ENCODE peak calls at places on chromosome 5, in seven cellular contexts. R is SK-N-SH, U is T47D, P is GM12878, O is K562, T is HepG2, H is H1. I is an unnamed sample.

GRCh38 chr5:149018909-149019443 is 43.9 kb downstream of the SH3TC2 start:
- DNase-seq in R (no peak), U (no peak), P (no peak), O (no peak), T (no peak), H (no peak), I (no peak)

GRCh38 chr5:85784746-85785145 is 833.0 kb upstream of the COX7C start:
- DNase-seq in R (no peak), U (no peak), P (no peak), O (no peak), T (no peak), H (no peak), I (no peak)

GRCh38 chr5:157611571-157612067 is 36.0 kb upstream of the ADAM19 start:
- DNase-seq in R (no peak), U (no peak), P (peak), O (no peak), T (no peak), H (no peak), I (no peak)

GRCh38 chr5:151132959-151133358 is 24.6 kb downstream of the ANXA6 start:
- DNase-seq in R (no peak), U (no peak), P (no peak), O (no peak), T (no peak), H (no peak), I (no peak)

GRCh38 chr5:43020294-43020711 is 19.8 kb downstream of the ANXA2R start:
- DNase-seq in R (no peak), U (no peak), P (no peak), O (no peak), T (peak), H (no peak), I (no peak)

GRCh38 chr5:139665626-139666025 is 17.5 kb downstream of the CXXC5 start:
- DNase-seq in R (no peak), U (no peak), P (no peak), O (no peak), T (no peak), H (no peak), I (no peak)

GRCh38 chr5:142926549-142926948 is 156.4 kb downstream of the ARHGAP26 start:
- DNase-seq in R (no peak), U (no peak), P (no peak), O (no peak), T (no peak), H (no peak), I (no peak)

GRCh38 chr5:148952097-148952828 is 110.6 kb downstream of the SH3TC2 start:
- DNase-seq in R (peak), U (no peak), P (no peak), O (no peak), T (no peak), H (no peak), I (no peak)

GRCh38 chr5:172188033-172188892 is at the start of gene STK10:
- DNase-seq in R (peak), U (peak), P (no peak), O (peak), T (peak), H (peak), I (peak)
- TF ChIP-seq JUND in R (no peak), U (no peak), P (no peak), O (peak), T (no peak), H (no peak), I (no peak)

GRCh38 chr5:3634061-3634460 is 38.4 kb downstream of the IRX1 start:
- DNase-seq in R (no peak), U (no peak), P (no peak), O (no peak), T (no peak), H (no peak), I (no peak)

GRCh38 chr5:3642231-3642630 is 46.6 kb downstream of the IRX1 start:
- DNase-seq in R (no peak), U (no peak), P (no peak), O (no peak), T (no peak), H (no peak), I (no peak)

GRCh38 chr5:3639175-3639574 is 43.5 kb downstream of the IRX1 start:
- DNase-seq in R (no peak), U (no peak), P (no peak), O (no peak), T (no peak), H (no peak), I (no peak)
- TF ChIP-seq JUND in R (no peak), U (no peak), P (no peak), O (no peak), T (no peak), H (no peak), I (no peak)

GRCh38 chr5:102911973-102912372 is 156.9 kb downstream of the PAM start:
- DNase-seq in R (no peak), U (no peak), P (no peak), O (no peak), T (no peak), H (no peak), I (peak)
- TF ChIP-seq JUND in R (peak), U (no peak), P (no peak), O (no peak), T (no peak), H (no peak), I (peak)

GRCh38 chr5:154205441-154206117 is 15.0 kb downstream of the GALNT10 start:
- DNase-seq in R (no peak), U (no peak), P (no peak), O (no peak), T (no peak), H (no peak), I (no peak)

GRCh38 chr5:154209591-154210081 is 19.1 kb downstream of the GALNT10 start:
- DNase-seq in R (no peak), U (no peak), P (no peak), O (no peak), T (peak), H (no peak), I (no peak)

GRCh38 chr5:154210163-154210562 is 19.6 kb downstream of the GALNT10 start:
- DNase-seq in R (no peak), U (no peak), P (no peak), O (no peak), T (no peak), H (no peak), I (no peak)

GRCh38 chr5:154206291-154206690 is 15.8 kb downstream of the GALNT10 start:
- DNase-seq in R (no peak), U (no peak), P (no peak), O (no peak), T (no peak), H (no peak), I (no peak)

DNA sequence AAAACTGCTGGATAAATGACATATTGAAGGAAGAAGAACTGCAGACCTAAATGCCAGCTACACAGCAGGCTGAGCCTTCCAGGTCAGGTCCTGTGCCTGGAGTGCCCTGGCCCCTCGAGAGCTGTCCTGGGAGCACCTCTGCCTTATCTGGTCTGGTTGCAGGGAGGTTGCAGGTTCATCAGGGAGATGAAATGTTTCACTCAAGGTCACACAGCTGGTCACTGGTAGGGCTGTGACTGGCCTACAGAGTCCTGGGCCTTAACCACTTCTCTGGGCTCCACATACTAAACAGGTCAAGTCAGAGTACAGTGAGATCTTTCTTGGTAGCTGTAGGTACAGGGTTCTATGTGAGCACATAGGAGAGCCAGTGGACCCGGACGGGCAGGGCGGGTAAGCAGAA is 16.7 kb downstream of the GALNT10 start:
- DNase-seq in R (no peak), U (no peak), P (no peak), O (no peak), T (peak), H (no peak), I (no peak)
- TF ChIP-seq JUND in R (no peak), U (no peak), P (no peak), O (no peak), T (no peak), H (no peak), I (no peak)

DNA sequence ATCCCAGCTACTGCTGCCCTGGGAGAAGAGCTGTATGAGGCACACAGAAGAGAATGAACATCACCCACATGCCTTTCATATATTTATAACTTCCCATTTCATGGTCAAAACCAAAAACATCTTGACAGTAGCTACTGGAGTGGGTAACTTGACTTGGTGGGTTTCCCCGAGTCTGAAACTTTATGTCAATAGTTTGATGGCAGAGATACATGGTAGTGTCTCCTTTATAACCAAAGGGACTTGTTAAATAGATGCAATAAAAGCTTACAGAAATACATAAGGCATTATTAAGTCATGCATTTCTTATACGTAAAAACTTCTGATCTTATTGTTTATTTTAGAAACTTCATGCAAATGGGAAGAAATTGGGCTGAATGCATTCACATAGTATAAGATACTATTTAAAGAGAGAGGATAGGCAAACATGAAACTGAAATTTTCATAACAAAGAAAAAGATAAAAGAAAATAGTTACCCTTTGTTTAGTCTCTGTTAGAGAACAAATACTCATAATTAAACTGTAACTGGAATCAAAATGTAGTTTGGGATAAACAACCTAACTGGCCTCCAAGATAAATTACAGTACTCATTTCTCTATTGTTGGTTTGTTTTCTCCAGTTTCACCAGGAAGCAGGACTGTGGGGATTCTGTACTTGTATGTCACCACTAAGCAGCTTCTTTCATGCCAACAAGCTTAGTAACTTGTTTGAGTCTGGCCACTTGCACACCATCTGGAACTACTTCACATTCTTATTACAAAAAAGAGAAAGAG is 459.3 kb upstream of the MEF2C start:
- DNase-seq in R (no peak), U (no peak), P (peak), O (no peak), T (no peak), H (no peak), I (no peak)
- TF ChIP-seq JUND in R (peak), U (no peak), P (no peak), O (no peak), T (no peak), H (no peak), I (no peak)

GRCh38 chr5:117652640-117653280 is 1078.1 kb upstream of the SEMA6A start:
- DNase-seq in R (no peak), U (no peak), P (no peak), O (no peak), T (no peak), H (no peak), I (no peak)
- TF ChIP-seq JUND in R (no peak), U (no peak), P (no peak), O (no peak), T (no peak), H (no peak), I (no peak)

DNA sequence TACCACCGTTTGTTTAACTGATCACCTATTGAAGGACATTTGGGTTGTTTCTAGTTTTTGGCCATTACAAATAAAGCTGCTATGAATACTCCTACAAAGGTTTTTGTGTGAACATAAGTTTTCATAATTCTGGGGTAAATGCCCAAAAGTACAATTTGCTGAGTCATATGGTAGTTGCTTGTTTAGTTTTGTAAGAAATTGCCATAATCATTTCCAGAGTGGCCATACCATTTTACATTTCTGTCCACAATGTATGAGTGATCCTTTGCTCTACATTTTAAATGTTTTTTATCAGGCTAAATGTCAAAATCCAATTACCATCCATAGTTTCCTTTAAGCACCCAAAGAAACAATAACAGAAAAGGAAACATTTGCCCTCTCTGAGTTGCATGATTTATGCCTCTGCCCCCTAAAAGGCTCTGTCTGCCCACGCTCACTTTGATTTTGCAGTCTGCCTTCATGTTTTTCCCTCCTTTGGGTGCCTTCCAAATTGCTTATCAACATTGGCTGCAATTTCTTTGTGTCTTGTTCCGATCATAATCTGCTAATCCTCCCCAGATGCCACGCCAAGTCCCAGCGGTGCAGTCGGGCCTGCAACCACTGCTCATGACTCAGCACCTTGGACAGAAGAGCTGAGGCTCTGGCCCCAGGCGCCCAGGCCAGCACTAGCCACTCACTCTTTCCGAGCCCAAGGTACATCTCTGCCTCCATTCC is 339.2 kb downstream of the PIK3R1 start:
- DNase-seq in R (peak), U (no peak), P (no peak), O (peak), T (no peak), H (no peak), I (peak)
- TF ChIP-seq JUND in R (peak), U (no peak), P (no peak), O (peak), T (no peak), H (no peak), I (peak)

DNA sequence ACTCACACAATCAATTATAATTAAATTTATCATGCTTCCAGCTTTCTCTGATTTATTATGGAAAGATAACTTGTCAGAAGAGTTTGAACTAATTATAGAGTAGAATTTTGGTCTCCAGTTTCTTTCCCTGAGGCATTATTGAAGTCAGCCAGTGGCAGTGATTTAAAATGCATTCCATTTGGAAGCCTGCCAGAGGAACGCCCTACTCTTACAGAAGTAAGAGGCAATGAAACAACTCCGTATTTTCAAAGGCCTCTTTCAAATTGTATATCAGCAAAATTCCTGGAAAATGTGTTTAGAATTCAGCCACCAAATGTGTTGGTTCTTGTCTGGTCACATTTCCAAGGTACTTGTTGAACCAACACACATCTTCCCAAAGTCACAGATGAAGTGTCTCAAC is 640.9 kb downstream of the SEMA5A start:
- DNase-seq in R (no peak), U (no peak), P (no peak), O (no peak), T (no peak), H (no peak), I (no peak)
- TF ChIP-seq JUND in R (no peak), U (no peak), P (no peak), O (no peak), T (no peak), H (no peak), I (no peak)

GRCh38 chr5:57627661-57628060 is 145.1 kb upstream of the ACTBL2 start:
- DNase-seq in R (no peak), U (no peak), P (no peak), O (no peak), T (no peak), H (no peak), I (no peak)
- TF ChIP-seq JUND in R (no peak), U (no peak), P (no peak), O (no peak), T (no peak), H (no peak), I (no peak)

DNA sequence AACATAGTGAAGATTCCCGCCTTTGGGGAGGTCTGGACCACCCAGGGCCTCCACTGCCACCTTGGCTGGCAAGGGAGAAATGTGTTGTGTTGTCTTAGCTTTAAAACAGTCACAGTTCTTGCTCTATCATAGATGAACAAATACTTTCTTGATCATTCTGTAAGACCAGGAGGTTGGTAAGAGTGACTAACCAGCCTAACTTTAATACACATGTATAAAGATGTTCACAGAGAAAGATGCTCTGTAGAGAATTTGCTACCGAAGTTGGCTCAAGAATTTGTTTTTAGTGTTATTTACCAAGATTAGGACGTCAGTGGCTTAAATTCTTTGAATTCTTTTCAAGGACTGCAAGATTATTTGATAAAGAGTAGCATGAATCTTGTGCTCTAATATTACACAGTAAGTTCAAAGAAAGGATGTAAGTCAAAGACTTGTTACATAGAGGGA is 28.4 kb downstream of the GLRX start:
- DNase-seq in R (no peak), U (no peak), P (no peak), O (no peak), T (no peak), H (no peak), I (no peak)
- TF ChIP-seq JUND in R (no peak), U (no peak), P (no peak), O (no peak), T (no peak), H (no peak), I (no peak)